ENCODE peak calls at places on chromosomes 11 and 22, in nine cellular contexts. One of them, this sample, is unnamed.

GRCh38 chr22:37843746-37844089 is 416 bp downstream of the ANKRD54 start:
- DNase-seq in A172: no peak
- DNase-seq in ovary: peak; percentile 77
- DNase-seq in left ventricle myocardium inferior: peak; percentile 47
- DNase-seq in fibroblast of pulmonary artery: no peak
- DNase-seq in T-helper 1 cell: no peak
- DNase-seq in fibroblast of mammary gland: no peak
- DNase-seq in omental fat pad: no peak
- DNase-seq in activated CD4-positive, alpha-beta memory T cell treated with anti-CD3 and anti-CD28 coated beads for 36 hours: peak; percentile 60
- DNase-seq in this sample: peak; percentile 34

GRCh38 chr11:37544491-37544890 is 946.5 kb upstream of the RAG2 start:
- DNase-seq in left ventricle myocardium inferior: no peak
- DNase-seq in fibroblast of pulmonary artery: no peak
- DNase-seq in ovary: no peak
- DNase-seq in A172: no peak
- DNase-seq in omental fat pad: no peak
- DNase-seq in T-helper 1 cell: no peak
- DNase-seq in activated CD4-positive, alpha-beta memory T cell treated with anti-CD3 and anti-CD28 coated beads for 36 hours: no peak
- DNase-seq in fibroblast of mammary gland: no peak
- DNase-seq in this sample: no peak

GRCh38 chr22:32528984-32529982 is 54.7 kb downstream of the FBXO7 start:
- DNase-seq in fibroblast of mammary gland: peak; percentile 86
- DNase-seq in left ventricle myocardium inferior: peak; percentile 86
- DNase-seq in ovary: peak; percentile 87
- DNase-seq in fibroblast of pulmonary artery: peak; percentile 87
- DNase-seq in activated CD4-positive, alpha-beta memory T cell treated with anti-CD3 and anti-CD28 coated beads for 36 hours: peak; percentile 77
- DNase-seq in omental fat pad: peak; percentile 80
- DNase-seq in T-helper 1 cell: peak; percentile 42
- DNase-seq in A172: peak; percentile 64
- DNase-seq in this sample: peak; percentile 42

GRCh38 chr11:73971175-73971719 is 11.4 kb downstream of the UCP2 start:
- DNase-seq in omental fat pad: no peak
- DNase-seq in T-helper 1 cell: no peak
- DNase-seq in ovary: no peak
- DNase-seq in fibroblast of mammary gland: no peak
- DNase-seq in A172: no peak
- DNase-seq in activated CD4-positive, alpha-beta memory T cell treated with anti-CD3 and anti-CD28 coated beads for 36 hours: peak; percentile 19
- DNase-seq in fibroblast of pulmonary artery: no peak
- DNase-seq in left ventricle myocardium inferior: no peak
- DNase-seq in this sample: peak; percentile 42

GRCh38 chr11:117731689-117732290 is 65.2 kb downstream of the DSCAML1 start:
- DNase-seq in activated CD4-positive, alpha-beta memory T cell treated with anti-CD3 and anti-CD28 coated beads for 36 hours: no peak
- DNase-seq in T-helper 1 cell: no peak
- DNase-seq in A172: no peak
- DNase-seq in fibroblast of mammary gland: no peak
- DNase-seq in left ventricle myocardium inferior: no peak
- DNase-seq in ovary: no peak
- DNase-seq in fibroblast of pulmonary artery: no peak
- DNase-seq in omental fat pad: no peak
- DNase-seq in this sample: no peak

GRCh38 chr11:1221848-1222311 is 986 bp upstream of the MUC5B start:
- DNase-seq in omental fat pad: no peak
- DNase-seq in A172: no peak
- DNase-seq in activated CD4-positive, alpha-beta memory T cell treated with anti-CD3 and anti-CD28 coated beads for 36 hours: no peak
- DNase-seq in ovary: no peak
- DNase-seq in fibroblast of mammary gland: no peak
- DNase-seq in left ventricle myocardium inferior: no peak
- DNase-seq in fibroblast of pulmonary artery: no peak
- DNase-seq in T-helper 1 cell: peak; percentile 7
- DNase-seq in this sample: no peak

GRCh38 chr22:31179345-31179744 is 19.4 kb downstream of the RNF185 start:
- DNase-seq in left ventricle myocardium inferior: no peak
- DNase-seq in A172: peak; percentile 43
- DNase-seq in activated CD4-positive, alpha-beta memory T cell treated with anti-CD3 and anti-CD28 coated beads for 36 hours: peak; percentile 13
- DNase-seq in fibroblast of mammary gland: peak; percentile 32
- DNase-seq in fibroblast of pulmonary artery: no peak
- DNase-seq in T-helper 1 cell: no peak
- DNase-seq in omental fat pad: no peak
- DNase-seq in ovary: no peak
- DNase-seq in this sample: no peak

GRCh38 chr11:121630041-121630440 is 177.3 kb upstream of the SORL1-AS1 start:
- DNase-seq in activated CD4-positive, alpha-beta memory T cell treated with anti-CD3 and anti-CD28 coated beads for 36 hours: no peak
- DNase-seq in A172: peak; percentile 58
- DNase-seq in T-helper 1 cell: no peak
- DNase-seq in left ventricle myocardium inferior: no peak
- DNase-seq in omental fat pad: no peak
- DNase-seq in ovary: no peak
- DNase-seq in fibroblast of mammary gland: peak; percentile 79
- DNase-seq in fibroblast of pulmonary artery: peak; percentile 82
- DNase-seq in this sample: no peak

GRCh38 chr22:25090225-25090651 is 109.4 kb upstream of the CRYBB3 start:
- DNase-seq in T-helper 1 cell: no peak
- DNase-seq in activated CD4-positive, alpha-beta memory T cell treated with anti-CD3 and anti-CD28 coated beads for 36 hours: peak; percentile 32
- DNase-seq in fibroblast of mammary gland: no peak
- DNase-seq in A172: no peak
- DNase-seq in omental fat pad: no peak
- DNase-seq in fibroblast of pulmonary artery: no peak
- DNase-seq in ovary: no peak
- DNase-seq in left ventricle myocardium inferior: no peak
- DNase-seq in this sample: no peak

GRCh38 chr22:37259540-37260029 is 15.5 kb upstream of the RAC2 start:
- DNase-seq in left ventricle myocardium inferior: no peak
- DNase-seq in fibroblast of mammary gland: peak; percentile 45
- DNase-seq in A172: no peak
- DNase-seq in activated CD4-positive, alpha-beta memory T cell treated with anti-CD3 and anti-CD28 coated beads for 36 hours: peak; percentile 49
- DNase-seq in T-helper 1 cell: no peak
- DNase-seq in fibroblast of pulmonary artery: peak; percentile 72
- DNase-seq in ovary: no peak
- DNase-seq in omental fat pad: no peak
- DNase-seq in this sample: no peak

GRCh38 chr11:77172666-77172982 is 44.6 kb downstream of the MYO7A start:
- DNase-seq in fibroblast of pulmonary artery: no peak
- DNase-seq in ovary: no peak
- DNase-seq in T-helper 1 cell: no peak
- DNase-seq in left ventricle myocardium inferior: no peak
- DNase-seq in activated CD4-positive, alpha-beta memory T cell treated with anti-CD3 and anti-CD28 coated beads for 36 hours: no peak
- DNase-seq in fibroblast of mammary gland: peak; percentile 32
- DNase-seq in A172: no peak
- DNase-seq in omental fat pad: no peak
- DNase-seq in this sample: no peak

GRCh38 chr11:122020902-122021301 is 95.1 kb downstream of the BLID start:
- DNase-seq in fibroblast of mammary gland: peak; percentile 42
- DNase-seq in left ventricle myocardium inferior: no peak
- DNase-seq in ovary: no peak
- DNase-seq in T-helper 1 cell: no peak
- DNase-seq in activated CD4-positive, alpha-beta memory T cell treated with anti-CD3 and anti-CD28 coated beads for 36 hours: no peak
- DNase-seq in A172: no peak
- DNase-seq in fibroblast of pulmonary artery: peak; percentile 61
- DNase-seq in omental fat pad: no peak
- DNase-seq in this sample: no peak

This sample was measured in CD4-positive, alpha-beta T cell.